ENCODE peak calls at places on chromosomes 6 and 20, in four cellular contexts. One of them, this sample, is unnamed.

GRCh38 chr20:21396921-21397340 is 395 bp downstream of the NKX2-4 start:
- DNase-seq in upper lobe of left lung: no peak
- DNase-seq in ovary: no peak
- DNase-seq in SK-N-SH: peak; percentile 65
- DNase-seq in this sample: no peak

GRCh38 chr20:58389968-58390658 is 1.1 kb downstream of the VAPB start:
- DNase-seq in upper lobe of left lung: no peak
- DNase-seq in SK-N-SH: no peak
- DNase-seq in ovary: no peak
- DNase-seq in this sample: no peak

GRCh38 chr20:38290829-38291581 is 13.0 kb upstream of the BPI start:
- DNase-seq in upper lobe of left lung: no peak
- DNase-seq in SK-N-SH: peak; percentile 42
- DNase-seq in ovary: no peak
- DNase-seq in this sample: no peak

GRCh38 chr6:151063339-151063738 is 176.4 kb upstream of the AKAP12 start:
- DNase-seq in ovary: no peak
- DNase-seq in upper lobe of left lung: no peak
- DNase-seq in SK-N-SH: no peak
- DNase-seq in this sample: no peak

GRCh38 chr20:62872184-62872862 is 10.7 kb upstream of the TCFL5 start:
- DNase-seq in SK-N-SH: no peak
- DNase-seq in upper lobe of left lung: no peak
- DNase-seq in ovary: no peak
- DNase-seq in this sample: no peak

GRCh38 chr6:116298968-116299367 is 19.2 kb upstream of the TSPYL1 start:
- DNase-seq in ovary: no peak
- DNase-seq in SK-N-SH: no peak
- DNase-seq in upper lobe of left lung: no peak
- DNase-seq in this sample: no peak

GRCh38 chr20:63318391-63319163 is 25.6 kb downstream of the COL20A1 start:
- DNase-seq in SK-N-SH: no peak
- DNase-seq in upper lobe of left lung: no peak
- DNase-seq in ovary: peak; percentile 15
- DNase-seq in this sample: no peak

GRCh38 chr6:36550473-36551000 is 3.3 kb upstream of the STK38 start:
- DNase-seq in ovary: no peak
- DNase-seq in SK-N-SH: no peak
- DNase-seq in upper lobe of left lung: no peak
- DNase-seq in this sample: no peak

GRCh38 chr6:117548797-117549301 is 53.5 kb downstream of the GOPC start:
- DNase-seq in upper lobe of left lung: no peak
- DNase-seq in SK-N-SH: no peak
- DNase-seq in ovary: no peak
- DNase-seq in this sample: no peak

GRCh38 chr6:143965503-143966171 is 42.4 kb downstream of the PLAGL1 start:
- DNase-seq in upper lobe of left lung: no peak
- DNase-seq in ovary: no peak
- DNase-seq in SK-N-SH: no peak
- DNase-seq in this sample: no peak

GRCh38 chr6:47146426-47147174 is 104.5 kb upstream of the ADGRF1 start:
- DNase-seq in SK-N-SH: no peak
- DNase-seq in ovary: no peak
- DNase-seq in upper lobe of left lung: no peak
- DNase-seq in this sample: no peak

GRCh38 chr6:160996316-160996715 is 4.7 kb downstream of the MAP3K4 start:
- DNase-seq in ovary: no peak
- DNase-seq in SK-N-SH: no peak
- DNase-seq in upper lobe of left lung: no peak
- DNase-seq in this sample: no peak

GRCh38 chr6:56869346-56869745 is 85.6 kb upstream of the BEND6 start:
- DNase-seq in upper lobe of left lung: no peak
- DNase-seq in SK-N-SH: no peak
- DNase-seq in ovary: no peak
- DNase-seq in this sample: no peak

GRCh38 chr20:37243937-37244571 is 17.6 kb downstream of the GHRH start:
- DNase-seq in upper lobe of left lung: no peak
- DNase-seq in ovary: no peak
- DNase-seq in SK-N-SH: no peak
- DNase-seq in this sample: peak; percentile 53

GRCh38 chr6:1445650-1446645 is 56.6 kb downstream of the FOXF2 start:
- DNase-seq in SK-N-SH: no peak
- DNase-seq in ovary: no peak
- DNase-seq in upper lobe of left lung: no peak
- DNase-seq in this sample: no peak

GRCh38 chr20:63330084-63330760 is 30.9 kb downstream of the CHRNA4 start:
- DNase-seq in upper lobe of left lung: no peak
- DNase-seq in SK-N-SH: no peak
- DNase-seq in ovary: no peak
- DNase-seq in this sample: no peak

GRCh38 chr20:25049261-25050060 is 8.5 kb downstream of the ACSS1 start:
- DNase-seq in SK-N-SH: no peak
- DNase-seq in upper lobe of left lung: peak; percentile 17
- DNase-seq in ovary: peak; percentile 13
- DNase-seq in this sample: peak; percentile 25

GRCh38 chr6:128005009-128005408 is 104.2 kb upstream of the THEMIS start:
- DNase-seq in upper lobe of left lung: no peak
- DNase-seq in SK-N-SH: no peak
- DNase-seq in ovary: no peak
- DNase-seq in this sample: no peak

GRCh38 chr20:18857640-18858039 is 44.1 kb downstream of the SCP2D1 start:
- DNase-seq in SK-N-SH: no peak
- DNase-seq in ovary: no peak
- DNase-seq in upper lobe of left lung: no peak
- DNase-seq in this sample: no peak

DNA sequence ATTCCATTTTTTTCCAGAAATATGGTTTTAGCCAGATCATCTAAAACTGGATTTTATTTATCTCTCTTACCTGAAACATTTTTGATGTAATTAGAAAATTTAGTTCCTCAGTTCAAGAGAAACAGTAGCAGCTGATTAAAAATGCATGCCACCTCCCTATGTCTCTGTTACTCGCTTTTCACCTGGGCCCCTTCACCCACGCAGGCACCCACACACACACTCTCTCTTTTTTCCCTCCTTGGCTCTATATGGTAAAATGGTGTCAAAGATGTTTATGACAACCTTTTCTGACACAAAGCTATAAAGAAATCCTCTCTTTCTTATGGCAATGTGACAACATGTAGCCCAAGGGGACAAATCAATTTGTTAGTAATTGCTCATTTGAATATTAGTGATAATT is 5.8 kb upstream of the SGK1 start:
- DNase-seq in ovary: no peak
- DNase-seq in upper lobe of left lung: no peak
- DNase-seq in SK-N-SH: no peak
- DNase-seq in this sample: no peak
- TF ChIP-seq EP300 in ovary: no peak
- TF ChIP-seq EP300 in upper lobe of left lung: no peak
- TF ChIP-seq EP300 in SK-N-SH: no peak
- TF ChIP-seq EP300 in this sample: no peak

GRCh38 chr6:42173101-42173500 is at the start of gene GUCA1A:
- DNase-seq in SK-N-SH: no peak
- DNase-seq in upper lobe of left lung: no peak
- DNase-seq in ovary: no peak
- DNase-seq in this sample: no peak

GRCh38 chr6:42179261-42179955 is 6.2 kb downstream of the GUCA1A start:
- DNase-seq in SK-N-SH: no peak
- DNase-seq in upper lobe of left lung: no peak
- DNase-seq in ovary: no peak
- DNase-seq in this sample: no peak

GRCh38 chr6:42177514-42178364 is 4.6 kb downstream of the GUCA1A start:
- DNase-seq in upper lobe of left lung: no peak
- DNase-seq in ovary: no peak
- DNase-seq in SK-N-SH: peak; percentile 88
- DNase-seq in this sample: no peak

GRCh38 chr6:42176981-42177380 is 3.8 kb downstream of the GUCA1A start:
- DNase-seq in SK-N-SH: no peak
- DNase-seq in upper lobe of left lung: no peak
- DNase-seq in ovary: no peak
- DNase-seq in this sample: no peak

GRCh38 chr6:42175860-42176259 is 2.7 kb downstream of the GUCA1A start:
- DNase-seq in upper lobe of left lung: no peak
- DNase-seq in SK-N-SH: no peak
- DNase-seq in ovary: no peak
- DNase-seq in this sample: no peak
- TF ChIP-seq CTCF in upper lobe of left lung: no peak
- TF ChIP-seq CTCF in SK-N-SH: peak; percentile 31
- TF ChIP-seq CTCF in ovary: no peak
- TF ChIP-seq CTCF in this sample: no peak

DNA sequence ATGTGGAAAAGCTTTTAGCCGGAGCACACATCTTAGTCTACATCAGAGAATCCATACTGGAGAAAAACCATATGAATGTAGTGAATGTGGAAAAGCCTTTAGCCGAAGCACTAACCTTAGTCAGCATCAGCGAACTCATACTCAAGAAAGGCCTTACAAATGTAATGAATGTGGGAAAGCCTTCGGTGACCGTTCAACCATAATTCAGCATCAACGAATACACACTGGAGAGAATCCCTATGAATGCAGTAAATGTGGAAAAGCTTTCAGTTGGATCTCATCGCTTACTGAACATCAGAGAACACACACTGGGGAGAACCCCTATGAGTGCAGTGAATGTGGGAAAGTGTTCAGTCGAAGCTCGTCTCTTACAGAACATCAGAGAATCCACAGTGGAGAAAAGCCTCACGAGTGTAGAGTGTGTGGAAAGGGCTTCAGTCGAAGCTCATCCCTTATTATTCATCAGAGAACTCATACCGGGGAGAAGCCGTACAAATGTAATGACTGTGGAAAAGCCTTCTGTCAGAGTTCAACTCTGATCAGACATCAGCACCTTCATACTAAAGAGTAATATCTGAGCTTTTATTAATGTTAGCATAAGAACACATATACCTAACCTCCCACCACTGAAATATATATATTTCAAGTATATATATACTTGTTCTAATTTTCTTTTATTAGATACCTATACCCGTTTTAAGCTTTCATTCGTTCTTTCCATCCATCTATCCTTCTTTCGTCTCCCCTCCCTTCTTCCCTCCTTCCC is 12.5 kb downstream of the ZNF391 start:
- DNase-seq in ovary: no peak
- DNase-seq in upper lobe of left lung: no peak
- DNase-seq in SK-N-SH: no peak
- DNase-seq in this sample: no peak
- H3K9me3 ChIP-seq in ovary: no peaks in the 10 kb centered on the region
- H3K9me3 ChIP-seq in upper lobe of left lung: peaks cover 37% of the 10 kb centered on the region
- H3K9me3 ChIP-seq in SK-N-SH: no peaks in the 10 kb centered on the region
- H3K9me3 ChIP-seq in this sample: peaks cover 70% of the 10 kb centered on the region

GRCh38 chr6:137824502-137824879 is 42.6 kb upstream of the TNFAIP3 start:
- DNase-seq in SK-N-SH: no peak
- DNase-seq in ovary: no peak
- DNase-seq in upper lobe of left lung: no peak
- DNase-seq in this sample: no peak
- TF ChIP-seq EP300 in SK-N-SH: no peak
- TF ChIP-seq EP300 in ovary: no peak
- TF ChIP-seq EP300 in upper lobe of left lung: no peak
- TF ChIP-seq EP300 in this sample: no peak

DNA sequence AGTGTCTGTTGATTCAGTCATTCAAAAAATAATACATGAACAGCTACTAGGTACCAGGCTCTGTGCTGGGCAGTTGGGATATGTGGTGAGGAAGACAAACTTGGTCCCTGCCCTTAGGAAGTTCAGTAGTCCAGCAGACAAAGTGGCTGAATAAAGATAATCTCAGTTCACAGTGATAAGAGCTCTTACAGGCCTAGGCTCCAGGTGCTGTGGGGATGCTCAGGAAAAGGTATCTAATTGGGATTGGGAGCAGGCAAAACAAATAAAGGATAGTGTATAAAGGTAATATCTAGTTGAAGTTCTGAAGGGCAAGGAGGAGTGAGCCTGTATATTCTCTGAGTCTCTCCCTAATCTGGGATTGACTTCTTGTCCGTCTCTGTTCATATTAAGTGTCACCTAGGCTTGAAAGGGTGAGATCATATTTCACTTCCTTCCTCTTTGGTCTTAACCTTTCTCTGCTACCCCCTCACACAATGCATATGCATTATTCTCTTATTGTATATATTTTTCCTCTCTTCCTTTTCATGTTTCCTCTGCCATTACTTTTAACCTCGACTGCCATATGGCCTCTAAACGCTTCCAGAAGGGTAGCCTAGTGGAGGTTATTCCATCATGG is 13.5 kb downstream of the PTPN1 start:
- DNase-seq in SK-N-SH: no peak
- DNase-seq in ovary: no peak
- DNase-seq in upper lobe of left lung: no peak
- DNase-seq in this sample: no peak
- TF ChIP-seq CTCF in SK-N-SH: no peak
- TF ChIP-seq CTCF in ovary: no peak
- TF ChIP-seq CTCF in upper lobe of left lung: no peak
- TF ChIP-seq CTCF in this sample: no peak

DNA sequence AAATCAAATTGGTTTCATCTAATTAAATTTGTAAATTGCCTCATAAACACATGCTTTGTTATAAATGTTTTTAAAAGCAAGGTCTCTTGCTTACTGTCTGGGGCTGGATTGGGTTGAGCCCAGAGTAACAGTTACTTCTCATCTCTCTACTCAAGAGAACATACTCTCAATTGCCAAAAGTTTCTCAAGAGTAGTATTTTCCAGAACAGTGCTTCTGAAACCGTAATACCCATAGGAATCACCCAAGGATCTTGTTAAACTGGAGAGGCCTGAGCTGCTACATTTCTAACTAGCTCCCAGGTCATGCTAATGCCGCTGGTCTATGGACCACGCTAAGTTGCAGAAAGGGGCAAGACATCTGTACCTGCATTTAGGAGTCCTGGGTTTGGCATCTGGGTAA is 744.9 kb downstream of the PTPRT start:
- DNase-seq in SK-N-SH: no peak
- DNase-seq in ovary: no peak
- DNase-seq in upper lobe of left lung: no peak
- DNase-seq in this sample: no peak
- H3K9me3 ChIP-seq in SK-N-SH: no peaks in the 10 kb centered on the region
- H3K9me3 ChIP-seq in ovary: no peaks in the 10 kb centered on the region
- H3K9me3 ChIP-seq in upper lobe of left lung: no peaks in the 10 kb centered on the region
- H3K9me3 ChIP-seq in this sample: no peaks in the 10 kb centered on the region

GRCh38 chr6:159089443-159089842 is 44.7 kb upstream of the TAGAP start:
- DNase-seq in SK-N-SH: no peak
- DNase-seq in ovary: no peak
- DNase-seq in upper lobe of left lung: no peak
- DNase-seq in this sample: no peak

GRCh38 chr6:159083146-159083545 is 38.4 kb upstream of the TAGAP start:
- DNase-seq in upper lobe of left lung: no peak
- DNase-seq in SK-N-SH: no peak
- DNase-seq in ovary: no peak
- DNase-seq in this sample: no peak

GRCh38 chr6:159085396-159085895 is 40.7 kb upstream of the TAGAP start:
- DNase-seq in upper lobe of left lung: no peak
- DNase-seq in ovary: no peak
- DNase-seq in SK-N-SH: no peak
- DNase-seq in this sample: no peak

GRCh38 chr6:159084493-159085091 is 39.8 kb upstream of the TAGAP start:
- DNase-seq in SK-N-SH: no peak
- DNase-seq in upper lobe of left lung: no peak
- DNase-seq in ovary: no peak
- DNase-seq in this sample: no peak

GRCh38 chr6:159086033-159086618 is 41.3 kb upstream of the TAGAP start:
- DNase-seq in ovary: no peak
- DNase-seq in upper lobe of left lung: no peak
- DNase-seq in SK-N-SH: no peak
- DNase-seq in this sample: no peak
- TF ChIP-seq EP300 in ovary: no peak
- TF ChIP-seq EP300 in upper lobe of left lung: no peak
- TF ChIP-seq EP300 in SK-N-SH: no peak
- TF ChIP-seq EP300 in this sample: no peak

GRCh38 chr6:28769626-28770402 is 154.0 kb downstream of the TRIM27 start:
- DNase-seq in upper lobe of left lung: no peak
- DNase-seq in ovary: no peak
- DNase-seq in SK-N-SH: no peak
- DNase-seq in this sample: no peak
- TF ChIP-seq CTCF in upper lobe of left lung: no peak
- TF ChIP-seq CTCF in ovary: no peak
- TF ChIP-seq CTCF in SK-N-SH: peak; percentile 46
- TF ChIP-seq CTCF in this sample: no peak